ENCODE peak calls at places on chromosome 13, in five cellular contexts. C, D, L, A and Q are unnamed samples.

GRCh38 chr13:103883698-103884097 is 817.5 kb upstream of the SLC10A2 start:
- DNase-seq in D (no peak), L (no peak), A (peak; percentile 54), C (no peak), Q (no peak)

GRCh38 chr13:43686557-43686956 is 100.2 kb downstream of the ENOX1 start:
- DNase-seq in L (no peak), A (peak; percentile 68), D (no peak), C (peak; percentile 64), Q (no peak)

GRCh38 chr13:19782049-19782726 is 557 bp downstream of the PSPC1 start:
- DNase-seq in A (peak; percentile 21), C (peak; percentile 59), L (peak; percentile 74), D (peak; percentile 40), Q (peak; percentile 59)

GRCh38 chr13:106415971-106416370 is 119.5 kb downstream of the EFNB2 start:
- DNase-seq in C (no peak), D (no peak), A (no peak), L (no peak), Q (no peak)

GRCh38 chr13:97385854-97386253 is 48.1 kb upstream of the RAP2A start:
- DNase-seq in L (no peak), D (no peak), C (no peak), A (peak; percentile 24), Q (no peak)

GRCh38 chr13:97211357-97211756 is 10.8 kb upstream of the MBNL2 start:
- DNase-seq in A (peak; percentile 70), L (no peak), C (no peak), D (no peak), Q (no peak)

GRCh38 chr13:35479223-35479536 is 2.7 kb upstream of the MAB21L1 start:
- DNase-seq in A (no peak), D (no peak), L (no peak), C (no peak), Q (no peak)

GRCh38 chr13:106534844-106535551 is 464 bp downstream of the EFNB2 start:
- DNase-seq in L (peak; percentile 52), A (peak; percentile 19), C (peak; percentile 17), D (peak; percentile 17), Q (no peak)

GRCh38 chr13:106382569-106382968 is 152.9 kb downstream of the EFNB2 start:
- DNase-seq in C (no peak), L (no peak), D (no peak), A (no peak), Q (no peak)

GRCh38 chr13:20136781-20137703 is 23.8 kb downstream of the GJA3 start:
- DNase-seq in D (no peak), C (no peak), A (no peak), L (peak; percentile 76), Q (peak; percentile 62)

GRCh38 chr13:84810781-84811180 is 928.5 kb upstream of the SLITRK1 start:
- DNase-seq in C (no peak), D (no peak), A (no peak), L (no peak), Q (no peak)

GRCh38 chr13:106568225-106569003 is 477 bp upstream of the ARGLU1 start:
- DNase-seq in D (no peak), C (no peak), A (no peak), L (no peak), Q (no peak)

GRCh38 chr13:31063734-31064133 is 98.0 kb downstream of the HSPH1 start:
- DNase-seq in A (no peak), L (no peak), D (no peak), C (no peak), Q (no peak)

GRCh38 chr13:46659413-46660065 is 106.6 kb downstream of the LRCH1 start:
- DNase-seq in A (peak; percentile 8), C (no peak), L (no peak), D (no peak), Q (no peak)

GRCh38 chr13:77330009-77330471 is 3.1 kb upstream of the MYCBP2 start:
- DNase-seq in C (no peak), A (no peak), L (no peak), D (no peak), Q (no peak)

GRCh38 chr13:97222934-97223710 is 989 bp downstream of the MBNL2 start:
- DNase-seq in C (no peak), D (no peak), L (no peak), A (no peak), Q (no peak)

GRCh38 chr13:93505104-93505952 is 278.7 kb downstream of the GPC6 start:
- DNase-seq in L (no peak), D (no peak), A (no peak), C (no peak), Q (no peak)